ENCODE peak calls at places on chromosomes 2 and 18, in ten cellular contexts. L, N, R, C, K, T, V, P, B and Y are unnamed samples.

GRCh38 chr18:463442-464310 is 36.8 kb downstream of the COLEC12 start:
- DNase-seq in C (no peak), R (no peak), B (peak), K (no peak), N (no peak), P (no peak), T (no peak), L (no peak), V (no peak), Y (peak)

GRCh38 chr2:231391981-231392380 is 3.5 kb upstream of the B3GNT7 start:
- DNase-seq in P (no peak), V (no peak), C (peak), R (no peak), L (no peak), B (no peak), K (no peak), T (no peak), N (no peak), Y (no peak)

GRCh38 chr2:234593636-234594035 is 96.8 kb upstream of the ARL4C start:
- DNase-seq in B (no peak), V (peak), P (no peak), R (peak), N (no peak), L (no peak), T (no peak), C (no peak), K (no peak), Y (peak)

GRCh38 chr2:227410191-227410590 is 22.4 kb upstream of the SCYGR1 start:
- DNase-seq in L (no peak), V (peak), C (no peak), B (no peak), K (no peak), N (no peak), R (no peak), P (no peak), T (no peak), Y (no peak)

GRCh38 chr2:130372833-130373807 is 17.3 kb downstream of the PTPN18 start:
- DNase-seq in V (no peak), K (no peak), B (no peak), N (no peak), T (no peak), L (peak), P (no peak), R (no peak), C (peak), Y (no peak)

GRCh38 chr18:63604791-63605567 is 17.8 kb downstream of the SERPINB13 start:
- DNase-seq in T (no peak), B (no peak), L (peak), N (no peak), K (no peak), C (no peak), P (no peak), V (no peak), R (peak), Y (peak)

GRCh38 chr2:121880283-121880682 is 124.8 kb downstream of the TSN start:
- DNase-seq in L (no peak), P (no peak), T (no peak), C (no peak), K (no peak), V (no peak), B (no peak), N (no peak), R (no peak), Y (no peak)

GRCh38 chr2:54924121-54924520 is 126.1 kb downstream of the RTN4 start:
- DNase-seq in L (no peak), B (no peak), R (no peak), N (no peak), K (no peak), V (no peak), C (no peak), P (no peak), T (no peak), Y (no peak)

GRCh38 chr2:27298391-27299080 is 9.7 kb downstream of the UCN start:
- DNase-seq in R (no peak), P (no peak), B (no peak), C (no peak), T (no peak), N (no peak), K (no peak), V (peak), L (no peak), Y (no peak)

GRCh38 chr2:170404846-170405245 is 226.9 kb downstream of the MYO3B start:
- DNase-seq in P (no peak), K (no peak), N (no peak), L (no peak), C (no peak), V (no peak), T (no peak), R (no peak), B (no peak), Y (no peak)

GRCh38 chr2:20227894-20228505 is 3.1 kb upstream of the SDC1 start:
- DNase-seq in P (no peak), N (no peak), R (no peak), C (no peak), B (no peak), T (no peak), V (no peak), K (peak), L (no peak), Y (no peak)

GRCh38 chr2:17747684-17748452 is 5.7 kb downstream of the SMC6 start:
- DNase-seq in B (no peak), T (no peak), K (no peak), L (no peak), V (no peak), P (no peak), C (no peak), N (no peak), R (no peak), Y (peak)